ENCODE peak calls at places on chromosomes 13 and 19, in four cellular contexts. J is PC-3, U is neuronal stem cell, N is lower lobe of right lung. R is an unnamed sample.

GRCh38 chr13:35014606-35015005 is 72.5 kb downstream of the NBEA start:
- DNase-seq in N (no peak), U (no peak), J (no peak), R (no peak)

GRCh38 chr19:14116918-14117578 is 514 bp downstream of the PRKACA start:
- DNase-seq in U (no peak), N (peak; percentile 60), J (no peak), R (peak; percentile 64)

GRCh38 chr19:27911122-27911898 is 1301.6 kb downstream of the UQCRFS1 start:
- DNase-seq in N (no peak), U (no peak), J (no peak), R (no peak)

GRCh38 chr13:73000027-73000674 is 58.7 kb upstream of the KLF5 start:
- DNase-seq in U (no peak), J (peak; percentile 19), N (no peak), R (no peak)

GRCh38 chr19:41376998-41377365 is 649 bp downstream of the TMEM91 start:
- DNase-seq in N (peak; percentile 50), U (no peak), J (no peak), R (no peak)

GRCh38 chr19:52691215-52691610 is 43.6 kb downstream of the ZNF611 start:
- DNase-seq in J (no peak), U (no peak), N (no peak), R (no peak)

GRCh38 chr13:52615817-52616216 is 26.4 kb upstream of the HNRNPA1L2 start:
- DNase-seq in N (no peak), U (no peak), J (no peak), R (no peak)

GRCh38 chr13:41496420-41497234 is 39.3 kb downstream of the RGCC start:
- DNase-seq in N (no peak), U (no peak), J (no peak), R (no peak)

GRCh38 chr19:1318678-1319471 is 33.2 kb downstream of the EFNA2 start:
- DNase-seq in U (no peak), N (no peak), J (no peak), R (no peak)

GRCh38 chr19:491146-491741 is 5.0 kb upstream of the MADCAM1 start:
- DNase-seq in N (no peak), U (no peak), J (peak; percentile 28), R (no peak)

GRCh38 chr13:27203854-27204253 is 32.2 kb upstream of the USP12 start:
- DNase-seq in N (no peak), U (no peak), J (peak; percentile 29), R (no peak)

GRCh38 chr13:111203742-111204386 is 88.8 kb downstream of the ARHGEF7 start:
- DNase-seq in N (no peak), J (no peak), U (no peak), R (no peak)

GRCh38 chr13:41231025-41231677 is 32.2 kb downstream of the MTRF1 start:
- DNase-seq in U (no peak), J (no peak), N (no peak), R (no peak)

GRCh38 chr13:24911135-24911524 is 147.2 kb downstream of the RNF17 start:
- DNase-seq in N (no peak), J (peak; percentile 91), U (no peak), R (no peak)

GRCh38 chr19:3556423-3556977 is 886 bp downstream of the MFSD12 start:
- DNase-seq in N (no peak), U (no peak), J (no peak), R (no peak)

GRCh38 chr19:15154002-15154612 is 46.7 kb downstream of the NOTCH3 start:
- DNase-seq in J (peak; percentile 74), N (no peak), U (no peak), R (peak; percentile 41)

GRCh38 chr13:58994077-58994476 is 1169.7 kb downstream of the DIAPH3 start:
- DNase-seq in J (no peak), N (no peak), U (no peak), R (no peak)

GRCh38 chr19:6667114-6667627 is 2.8 kb downstream of the TNFSF14 start:
- DNase-seq in J (peak; percentile 94), N (peak; percentile 64), U (no peak), R (no peak)

GRCh38 chr13:44063881-44064280 is 184.2 kb downstream of the LACC1 start:
- DNase-seq in N (no peak), J (no peak), U (no peak), R (no peak)

GRCh38 chr13:46492946-46493345 is 60.0 kb upstream of the LRCH1 start:
- DNase-seq in U (peak; percentile 37), J (peak; percentile 66), N (no peak), R (no peak)

GRCh38 chr19:40614595-40615411 is 13.6 kb downstream of the LTBP4 start:
- DNase-seq in N (peak; percentile 86), J (peak; percentile 79), U (peak; percentile 86), R (peak; percentile 91)

GRCh38 chr19:12872941-12873890 is 8.0 kb downstream of the DNASE2 start:
- DNase-seq in J (peak; percentile 91), N (peak; percentile 83), U (no peak), R (peak; percentile 73)

GRCh38 chr13:97946951-97947588 is 6.4 kb upstream of the IPO5 start:
- DNase-seq in U (no peak), J (peak; percentile 91), N (no peak), R (no peak)

GRCh38 chr13:34420975-34421719 is 520.9 kb upstream of the NBEA start:
- DNase-seq in J (peak; percentile 7), U (no peak), N (no peak), R (no peak)

GRCh38 chr19:38691938-38692457 is 44.5 kb downstream of the ACTN4 start:
- DNase-seq in J (no peak), U (no peak), N (peak; percentile 71), R (no peak)

GRCh38 chr19:38184815-38185214 is 39.2 kb downstream of the DPF1 start:
- DNase-seq in N (no peak), J (no peak), U (no peak), R (no peak)

GRCh38 chr13:50171585-50172282 is 156.5 kb downstream of the KCNRG start:
- DNase-seq in N (no peak), U (no peak), J (no peak), R (no peak)

GRCh38 chr13:23367907-23368306 is 65.6 kb downstream of the SACS start:
- DNase-seq in J (no peak), U (no peak), N (no peak), R (no peak)

GRCh38 chr19:40147338-40147692 is 43.9 kb upstream of the MAP3K10 start:
- DNase-seq in U (no peak), J (no peak), N (no peak), R (no peak)

GRCh38 chr19:33302974-33303790 is 848 bp upstream of the CEBPA start:
- DNase-seq in J (peak; percentile 32), N (peak; percentile 79), U (no peak), R (peak; percentile 63)

GRCh38 chr13:25171170-25171516 is 945 bp downstream of the AMER2 start:
- DNase-seq in J (no peak), U (no peak), N (no peak), R (no peak)

GRCh38 chr13:66879971-66880370 is 350.2 kb downstream of the PCDH9 start:
- DNase-seq in U (no peak), J (no peak), N (no peak), R (no peak)

GRCh38 chr13:41546372-41547252 is 89.3 kb downstream of the RGCC start:
- DNase-seq in U (no peak), N (no peak), J (peak; percentile 71), R (no peak)

GRCh38 chr19:36113425-36113824 is 1.2 kb downstream of the POLR2I start:
- DNase-seq in N (no peak), J (no peak), U (no peak), R (no peak)

GRCh38 chr19:36116344-36116637 is 1.0 kb downstream of the TBCB start:
- DNase-seq in N (no peak), U (no peak), J (no peak), R (no peak)

GRCh38 chr19:36114763-36115452 is at the start of gene POLR2I:
- DNase-seq in N (peak; percentile 99), J (peak; percentile 97), U (peak; percentile 100), R (peak; percentile 97)

GRCh38 chr19:36113895-36114762 is 546 bp downstream of the POLR2I start:
- DNase-seq in U (no peak), N (no peak), J (peak; percentile 25), R (peak; percentile 61)

GRCh38 chr19:36115453-36116343 is at the start of gene TBCB:
- DNase-seq in J (no peak), N (peak; percentile 89), U (no peak), R (peak; percentile 93)
- H3K36me3 ChIP-seq in J (no peaks in the 10 kb centered on the region), N (peaks cover 68% of the 10 kb centered on the region), U (peaks cover 70% of the 10 kb centered on the region), R (peaks cover 4% of the 10 kb centered on the region)

DNA sequence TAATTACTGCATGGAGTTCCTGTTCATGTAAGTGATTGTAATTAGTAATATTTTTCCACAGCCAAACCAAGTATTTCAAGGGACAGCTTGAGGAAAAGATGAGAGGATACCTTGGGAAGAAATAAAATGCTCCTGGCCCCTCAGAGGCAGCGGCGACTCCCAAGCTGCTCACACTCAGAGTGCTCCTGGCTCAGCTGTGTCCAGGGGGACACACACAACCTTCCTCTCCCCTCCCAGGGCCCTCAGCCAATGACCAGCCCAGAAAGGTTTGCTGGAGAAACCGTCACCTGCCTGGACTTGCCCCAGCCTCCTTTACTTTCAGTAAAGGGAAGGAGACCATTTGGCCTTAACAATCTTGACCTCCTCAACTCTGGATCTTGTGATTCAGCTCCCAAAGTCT is 51.1 kb downstream of the CRYL1 start:
- DNase-seq in N (no peak), J (no peak), U (no peak), R (no peak)
- H3K4me1 ChIP-seq in N (no peaks in the 10 kb centered on the region), J (peaks cover 12% of the 10 kb centered on the region), U (peaks cover 3% of the 10 kb centered on the region), R (no peaks in the 10 kb centered on the region)

GRCh38 chr19:54121259-54121658 is 5.7 kb downstream of the PRPF31 start:
- DNase-seq in U (no peak), J (no peak), N (no peak), R (peak; percentile 64)
- H3K36me3 ChIP-seq in U (peaks cover 78% of the 10 kb centered on the region), J (peaks cover 60% of the 10 kb centered on the region), N (peaks cover 82% of the 10 kb centered on the region), R (peaks cover 8% of the 10 kb centered on the region)

GRCh38 chr13:93614776-93615175 is 388.2 kb downstream of the GPC6 start:
- DNase-seq in J (no peak), N (no peak), U (no peak), R (no peak)
- H3K4me1 ChIP-seq in J (no peaks in the 10 kb centered on the region), N (no peaks in the 10 kb centered on the region), U (no peaks in the 10 kb centered on the region), R (no peaks in the 10 kb centered on the region)

GRCh38 chr19:19338082-19338481 is 17.5 kb downstream of the MAU2 start:
- DNase-seq in N (no peak), J (peak; percentile 34), U (no peak), R (no peak)
- H3K36me3 ChIP-seq in N (peaks cover 100% of the 10 kb centered on the region), J (peaks cover 17% of the 10 kb centered on the region), U (peaks cover 91% of the 10 kb centered on the region), R (peaks cover 4% of the 10 kb centered on the region)

DNA sequence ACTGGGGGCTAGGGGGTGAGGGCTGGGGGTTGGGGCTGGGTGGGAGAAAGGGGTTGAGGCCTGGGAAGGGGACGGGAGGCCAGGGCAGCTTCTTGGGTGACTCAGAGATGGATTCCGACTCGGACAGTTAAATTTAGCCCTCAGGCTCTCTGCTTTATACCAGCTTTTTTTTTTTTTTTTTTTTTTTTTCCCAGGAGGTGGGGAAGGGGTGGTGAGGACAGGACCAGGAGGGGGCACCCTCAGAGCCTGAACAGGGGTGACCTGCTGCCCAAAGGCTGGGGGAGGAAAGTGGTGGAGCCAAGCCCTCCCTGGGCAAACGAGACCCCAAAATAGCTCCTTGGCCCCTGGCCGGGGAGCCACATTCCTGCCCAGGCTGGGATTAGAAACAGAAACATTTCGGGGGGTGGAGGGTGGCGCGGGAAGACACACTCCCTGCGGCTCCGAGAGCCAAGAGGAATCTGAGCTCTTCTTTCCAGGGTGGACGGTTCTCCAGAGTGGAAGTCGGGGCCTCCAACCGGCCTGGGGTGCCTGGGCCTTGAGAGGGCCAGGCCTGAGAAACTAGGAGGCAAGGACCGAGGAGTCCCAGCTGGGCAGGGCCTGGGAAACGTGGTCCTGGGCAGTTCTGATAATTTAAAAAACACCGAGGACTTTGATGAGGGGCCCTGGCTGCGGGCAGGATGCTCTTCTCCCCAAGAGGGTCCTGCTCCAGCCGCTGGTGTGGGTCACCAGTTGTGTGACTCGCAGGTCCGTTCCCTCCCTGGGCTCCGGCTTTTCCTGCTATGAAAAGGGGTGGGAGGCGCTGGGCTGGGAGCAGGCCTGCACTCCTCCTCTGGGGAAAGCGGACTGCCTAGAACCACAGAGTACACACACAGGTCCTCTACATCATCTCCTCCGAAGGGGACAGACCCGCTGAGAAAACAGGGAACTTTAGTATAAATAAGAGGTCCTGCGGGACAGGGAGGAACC is 813 bp upstream of the DMPK start:
- DNase-seq in U (no peak), J (peak; percentile 60), N (no peak), R (no peak)
- H3K4me1 ChIP-seq in U (peaks cover 24% of the 10 kb centered on the region), J (peaks cover 49% of the 10 kb centered on the region), N (peaks cover 34% of the 10 kb centered on the region), R (peaks cover 18% of the 10 kb centered on the region)

R was measured in mucosa of descending colon.